ENCODE peak calls at places on chromosome 22, in five cellular contexts. I is K562, F is HepG2, L is HCT116, J is GM12878. P is an unnamed sample.

GRCh38 chr22:31120230-31120629 is 2.5 kb upstream of the INPP5J start:
- DNase-seq in J (no peak), F (no peak), I (peak; percentile 36), L (no peak), P (no peak)

GRCh38 chr22:33000342-33001280 is 57.6 kb downstream of the SYN3 start:
- DNase-seq in L (no peak), I (peak; percentile 56), J (no peak), F (peak; percentile 15), P (peak; percentile 92)

GRCh38 chr22:17130199-17130598 is 9.0 kb upstream of the TMEM121B start:
- DNase-seq in L (no peak), F (no peak), I (no peak), J (no peak), P (no peak)

GRCh38 chr22:26169312-26170111 is at the start of gene SEZ6L:
- DNase-seq in L (no peak), J (no peak), I (no peak), F (no peak), P (peak; percentile 79)

GRCh38 chr22:46105494-46106278 is 44.6 kb upstream of the PPARA start:
- DNase-seq in F (peak; percentile 87), I (no peak), J (no peak), L (no peak), P (no peak)

GRCh38 chr22:24284747-24285203 is 14.1 kb downstream of the SPECC1L start:
- DNase-seq in J (no peak), I (peak; percentile 62), L (peak; percentile 70), F (no peak), P (no peak)

GRCh38 chr22:28582806-28583205 is 96.8 kb downstream of the TTC28 start:
- DNase-seq in I (no peak), J (no peak), F (no peak), L (no peak), P (peak; percentile 59)

GRCh38 chr22:23365524-23365923 is 185.2 kb downstream of the BCR start:
- DNase-seq in L (no peak), J (no peak), I (no peak), F (no peak), P (no peak)

GRCh38 chr22:39209756-39210155 is 35.0 kb downstream of the PDGFB start:
- DNase-seq in I (no peak), F (no peak), J (no peak), L (no peak), P (no peak)

GRCh38 chr22:44363214-44363979 is 50.6 kb upstream of the SHISAL1 start:
- DNase-seq in L (no peak), I (no peak), F (peak; percentile 14), J (no peak), P (no peak)

GRCh38 chr22:42972592-42973535 is 42.1 kb downstream of the PACSIN2 start:
- DNase-seq in L (no peak), I (no peak), J (no peak), F (no peak), P (no peak)

GRCh38 chr22:16953206-16954059 is 54.6 kb downstream of the GAB4 start:
- DNase-seq in L (no peak), J (no peak), I (no peak), F (no peak), P (no peak)

GRCh38 chr22:42168476-42168875 is 37.9 kb upstream of the CYP2D6 start:
- DNase-seq in J (no peak), L (no peak), F (no peak), I (no peak), P (no peak)

GRCh38 chr22:24444729-24445466 is 17.5 kb downstream of the ADORA2A start:
- DNase-seq in L (no peak), F (no peak), I (no peak), J (no peak), P (no peak)

GRCh38 chr22:22753526-22754267 is 109.3 kb downstream of the GGTLC2 start:
- DNase-seq in L (peak; percentile 47), J (no peak), F (peak; percentile 47), I (peak; percentile 96), P (peak; percentile 86)

GRCh38 chr22:44351037-44351436 is 38.3 kb upstream of the SHISAL1 start:
- DNase-seq in F (no peak), L (no peak), J (no peak), I (no peak), P (no peak)

GRCh38 chr22:24138649-24139420 is 42.5 kb upstream of the SUSD2 start:
- DNase-seq in J (no peak), I (no peak), L (no peak), F (no peak), P (no peak)

GRCh38 chr22:45400046-45400445 is 13.4 kb downstream of the SMC1B start:
- DNase-seq in L (no peak), F (no peak), J (no peak), I (no peak), P (no peak)

GRCh38 chr22:39110631-39111561 is 13.9 kb downstream of the APOBEC3H start:
- DNase-seq in L (no peak), I (peak; percentile 26), J (no peak), F (peak; percentile 59), P (no peak)

DNA sequence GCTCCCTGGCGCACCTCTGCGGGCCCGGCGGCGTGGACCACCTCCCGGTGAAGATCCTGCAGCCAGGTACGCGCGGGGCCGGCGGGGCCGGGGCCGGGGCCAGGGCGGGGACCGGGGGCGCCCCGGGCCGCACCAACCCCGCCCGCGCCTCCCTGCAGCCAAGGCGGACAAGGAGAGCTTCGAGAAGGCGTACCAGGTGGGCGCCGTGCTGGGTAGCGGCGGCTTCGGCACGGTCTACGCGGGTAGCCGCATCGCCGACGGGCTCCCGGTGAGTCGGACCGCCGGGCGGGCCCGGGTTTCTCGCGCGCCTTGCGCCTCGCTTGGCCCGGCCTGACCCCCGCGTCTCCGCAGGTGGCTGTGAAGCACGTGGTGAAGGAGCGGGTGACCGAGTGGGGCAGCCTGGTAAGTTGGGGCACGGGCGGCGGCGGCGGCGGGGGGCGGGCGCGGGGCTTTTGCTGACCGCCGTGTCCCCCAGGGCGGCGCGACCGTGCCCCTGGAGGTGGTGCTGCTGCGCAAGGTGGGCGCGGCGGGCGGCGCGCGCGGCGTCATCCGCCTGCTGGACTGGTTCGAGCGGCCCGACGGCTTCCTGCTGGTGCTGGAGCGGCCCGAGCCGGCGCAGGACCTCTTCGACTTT is 512 bp downstream of the PIM3 start:
- DNase-seq in J (no peak), L (no peak), F (no peak), I (peak; percentile 57), P (peak; percentile 56)
- TF ChIP-seq REST in J (no peak), L (no peak), F (no peak), I (no peak), P (no peak)

DNA sequence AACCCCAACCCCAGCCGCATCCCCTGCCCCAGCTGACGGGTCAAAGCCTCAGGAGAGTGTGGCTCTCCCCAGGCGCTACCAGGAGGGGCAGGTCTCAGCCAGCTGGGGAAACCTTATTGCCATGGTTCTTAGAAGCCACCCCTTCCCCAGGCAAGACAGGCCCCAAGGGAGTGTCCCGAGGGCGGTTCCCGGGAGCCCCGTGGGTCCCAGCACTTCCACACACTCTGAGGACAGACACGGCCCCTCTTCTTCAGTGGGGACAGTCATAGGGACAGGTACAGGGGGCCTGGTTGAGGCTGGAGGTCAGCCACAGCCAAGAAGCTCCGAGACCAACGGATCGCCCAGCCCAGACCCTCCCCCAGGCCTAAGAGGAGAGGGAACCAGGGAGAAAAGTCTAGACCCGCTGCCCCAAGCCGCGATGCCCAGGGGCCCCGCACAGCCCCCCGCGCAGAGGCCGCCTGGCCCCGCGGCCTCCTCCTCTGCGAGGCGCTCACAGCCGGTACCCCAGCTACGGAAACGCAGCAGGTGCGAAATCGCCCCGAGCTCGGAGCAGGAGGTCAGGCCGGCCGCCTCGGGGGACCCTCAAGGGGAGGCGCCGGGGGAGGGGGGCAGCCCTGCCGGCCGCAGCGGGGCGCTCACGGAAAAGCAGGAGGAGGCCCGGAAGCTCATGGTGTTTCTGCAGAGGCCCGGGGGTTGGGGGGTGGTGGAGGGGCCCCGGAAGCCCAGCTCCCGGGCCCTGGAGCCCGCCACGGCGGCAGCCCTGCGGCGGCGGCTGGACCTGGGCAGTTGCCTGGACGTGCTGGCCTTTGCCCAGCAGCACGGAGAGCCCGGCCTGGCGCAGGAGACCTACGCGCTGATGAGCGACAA is 2.6 kb downstream of the KLHDC7B start:
- DNase-seq in I (no peak), L (no peak), F (no peak), J (no peak), P (no peak)
- TF ChIP-seq EZH2 in I (no peak), L (no peak), F (no peak), J (no peak), P (peak; percentile 42)

GRCh38 chr22:19196841-19197612 is 18.5 kb upstream of the SLC25A1 start:
- DNase-seq in J (no peak), F (no peak), L (no peak), I (no peak), P (no peak)
- TF ChIP-seq REST in J (no peak), F (no peak), L (no peak), I (no peak), P (no peak)

GRCh38 chr22:20931126-20931654 is 14.0 kb downstream of the CRKL start:
- DNase-seq in I (no peak), L (no peak), F (no peak), J (no peak), P (no peak)
- TF ChIP-seq EZH2 in I (no peak), L (no peak), F (no peak), J (no peak), P (no peak)

DNA sequence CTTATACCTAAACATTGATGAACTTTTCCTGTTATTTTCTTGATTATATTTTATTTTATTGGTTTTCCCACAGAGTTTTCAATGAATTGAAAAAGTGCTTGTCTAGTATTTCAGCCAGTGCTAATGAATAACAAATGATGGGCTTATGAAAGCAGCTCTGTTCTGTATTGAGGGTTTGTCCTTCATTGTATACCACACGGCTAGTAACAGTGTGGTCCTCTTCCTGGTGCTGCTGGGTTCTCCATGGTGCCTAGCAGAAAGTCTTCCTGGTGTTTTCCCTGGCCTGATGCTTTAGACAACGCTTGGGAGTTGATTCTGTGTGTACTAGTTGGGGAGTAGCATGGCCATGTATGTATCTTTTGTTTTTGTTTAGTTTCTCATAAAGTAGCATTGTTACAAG is 89.1 kb downstream of the MTMR3 start:
- DNase-seq in F (no peak), I (no peak), L (no peak), J (no peak), P (no peak)
- TF ChIP-seq REST in F (no peak), I (no peak), L (no peak), J (no peak), P (no peak)

GRCh38 chr22:18130699-18131429 is 19.1 kb upstream of the USP18 start:
- DNase-seq in J (no peak), I (no peak), L (no peak), F (no peak), P (no peak)
- TF ChIP-seq EZH2 in J (no peak), I (no peak), L (no peak), F (no peak), P (no peak)

DNA sequence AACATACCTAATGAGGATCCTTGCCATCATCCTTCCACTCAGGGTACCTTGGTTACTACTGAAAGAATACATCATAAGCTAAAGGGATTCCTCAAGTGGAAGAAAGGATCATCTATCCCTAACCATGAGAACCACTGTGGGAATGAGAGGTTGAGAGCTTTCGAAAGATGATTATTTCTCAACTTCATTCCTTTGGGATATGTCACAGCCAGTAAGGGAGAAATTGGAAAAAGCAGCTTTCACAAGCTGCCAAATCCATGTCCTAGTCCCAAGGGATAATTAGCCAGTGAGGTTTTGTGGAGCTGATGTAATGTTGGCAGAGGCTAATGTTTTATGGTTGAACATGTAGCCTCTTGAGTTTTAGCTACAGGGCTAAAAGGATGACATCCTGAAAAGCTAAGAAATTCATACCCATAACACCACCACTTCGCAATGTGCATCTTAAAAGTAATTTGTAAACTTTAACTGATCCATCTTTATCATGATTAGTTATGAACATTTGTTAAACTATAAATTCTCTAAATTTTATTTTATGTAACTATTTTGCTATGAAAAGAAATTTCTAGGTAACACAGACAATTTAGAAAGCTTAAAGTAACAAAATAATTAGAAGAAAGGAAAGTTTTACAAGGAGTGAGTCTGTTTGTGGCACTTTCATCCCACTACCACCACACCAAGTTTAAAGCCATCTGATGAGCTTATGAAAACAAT is 123.9 kb downstream of the MRTFA start:
- DNase-seq in J (no peak), F (peak; percentile 55), I (no peak), L (no peak), P (no peak)
- TF ChIP-seq REST in J (no peak), F (no peak), I (no peak), L (no peak), P (no peak)

P was measured in GM23338.